ENCODE peak calls at places on chromosomes 2 and 18, in seven cellular contexts. One of them, this sample, is unnamed.

GRCh38 chr2:171652411-171652775 is 34.9 kb upstream of the DYNC1I2 start:
- DNase-seq in IMR-90: no peak
- DNase-seq in fibroblast of lung: no peak
- DNase-seq in heart left ventricle: no peak
- DNase-seq in DND-41: no peak
- DNase-seq in tibial artery: no peak
- DNase-seq in SK-N-SH: no peak
- DNase-seq in this sample: no peak

GRCh38 chr2:46072146-46072820 is 224.9 kb upstream of the EPAS1 start:
- DNase-seq in DND-41: no peak
- DNase-seq in tibial artery: no peak
- DNase-seq in heart left ventricle: no peak
- DNase-seq in SK-N-SH: no peak
- DNase-seq in fibroblast of lung: peak; percentile 52
- DNase-seq in IMR-90: peak; percentile 84
- DNase-seq in this sample: no peak

GRCh38 chr2:54519841-54520459 is 63.8 kb downstream of the SPTBN1 start:
- DNase-seq in heart left ventricle: no peak
- DNase-seq in tibial artery: no peak
- DNase-seq in SK-N-SH: no peak
- DNase-seq in IMR-90: no peak
- DNase-seq in DND-41: no peak
- DNase-seq in fibroblast of lung: no peak
- DNase-seq in this sample: no peak

GRCh38 chr2:226903179-226903578 is 67.3 kb downstream of the RHBDD1 start:
- DNase-seq in SK-N-SH: no peak
- DNase-seq in IMR-90: peak; percentile 93
- DNase-seq in heart left ventricle: no peak
- DNase-seq in tibial artery: no peak
- DNase-seq in DND-41: no peak
- DNase-seq in fibroblast of lung: peak; percentile 83
- DNase-seq in this sample: no peak

GRCh38 chr2:66665124-66665984 is 230.4 kb downstream of the MEIS1 start:
- DNase-seq in DND-41: no peak
- DNase-seq in fibroblast of lung: no peak
- DNase-seq in SK-N-SH: no peak
- DNase-seq in tibial artery: no peak
- DNase-seq in IMR-90: peak; percentile 65
- DNase-seq in heart left ventricle: no peak
- DNase-seq in this sample: no peak

GRCh38 chr18:950882-951539 is 46.3 kb downstream of the ADCYAP1 start:
- DNase-seq in heart left ventricle: no peak
- DNase-seq in fibroblast of lung: no peak
- DNase-seq in tibial artery: no peak
- DNase-seq in DND-41: no peak
- DNase-seq in IMR-90: no peak
- DNase-seq in SK-N-SH: no peak
- DNase-seq in this sample: no peak

GRCh38 chr2:152200562-152201465 is 25.3 kb upstream of the STAM2 start:
- DNase-seq in heart left ventricle: peak; percentile 92
- DNase-seq in DND-41: peak; percentile 26
- DNase-seq in tibial artery: peak; percentile 92
- DNase-seq in SK-N-SH: peak; percentile 32
- DNase-seq in fibroblast of lung: peak; percentile 96
- DNase-seq in IMR-90: peak; percentile 98
- DNase-seq in this sample: peak; percentile 94

GRCh38 chr2:46002507-46002883 is 294.7 kb upstream of the EPAS1 start:
- DNase-seq in DND-41: no peak
- DNase-seq in IMR-90: peak; percentile 79
- DNase-seq in heart left ventricle: no peak
- DNase-seq in fibroblast of lung: peak; percentile 41
- DNase-seq in SK-N-SH: no peak
- DNase-seq in tibial artery: no peak
- DNase-seq in this sample: no peak

GRCh38 chr2:161160226-161161073 is at the start of gene TANK:
- DNase-seq in IMR-90: peak; percentile 96
- DNase-seq in DND-41: peak; percentile 94
- DNase-seq in tibial artery: peak; percentile 95
- DNase-seq in SK-N-SH: peak; percentile 94
- DNase-seq in fibroblast of lung: peak; percentile 98
- DNase-seq in heart left ventricle: peak; percentile 95
- DNase-seq in this sample: peak; percentile 93

GRCh38 chr2:41718703-41719102 is 329.1 kb upstream of the PKDCC start:
- DNase-seq in DND-41: no peak
- DNase-seq in tibial artery: no peak
- DNase-seq in fibroblast of lung: no peak
- DNase-seq in heart left ventricle: no peak
- DNase-seq in SK-N-SH: no peak
- DNase-seq in IMR-90: no peak
- DNase-seq in this sample: no peak

GRCh38 chr2:24115057-24115456 is 8.1 kb downstream of the PFN4 start:
- DNase-seq in SK-N-SH: no peak
- DNase-seq in fibroblast of lung: no peak
- DNase-seq in IMR-90: peak; percentile 59
- DNase-seq in DND-41: no peak
- DNase-seq in tibial artery: no peak
- DNase-seq in heart left ventricle: no peak
- DNase-seq in this sample: no peak

GRCh38 chr2:153287109-153287801 is 191.3 kb downstream of the RPRM start:
- DNase-seq in DND-41: no peak
- DNase-seq in IMR-90: no peak
- DNase-seq in fibroblast of lung: no peak
- DNase-seq in tibial artery: no peak
- DNase-seq in heart left ventricle: no peak
- DNase-seq in SK-N-SH: peak; percentile 5
- DNase-seq in this sample: no peak
- TF ChIP-seq CTCF in DND-41: no peak
- TF ChIP-seq CTCF in IMR-90: no peak
- TF ChIP-seq CTCF in fibroblast of lung: no peak
- TF ChIP-seq CTCF in tibial artery: no peak
- TF ChIP-seq CTCF in heart left ventricle: no peak
- TF ChIP-seq CTCF in SK-N-SH: peak; percentile 12
- TF ChIP-seq CTCF in this sample: no peak

DNA sequence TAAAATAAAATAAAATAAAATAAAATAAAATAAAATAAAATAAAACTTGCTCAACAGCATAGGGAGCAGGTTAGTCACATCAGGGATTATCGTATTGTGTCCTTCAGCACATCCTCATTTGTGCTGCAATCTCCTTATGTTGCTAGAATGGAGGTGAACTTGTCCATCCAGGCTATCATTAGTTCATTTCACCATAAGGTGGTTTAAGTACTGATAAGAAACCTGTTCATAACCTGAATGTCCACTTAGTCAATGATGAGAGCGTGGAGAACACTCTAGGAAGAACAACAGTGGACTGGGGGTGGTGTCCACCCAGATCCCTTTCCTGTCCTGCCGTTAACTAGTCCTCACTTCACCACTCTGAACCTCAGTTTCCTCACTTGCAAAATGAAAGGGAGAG is 21.9 kb downstream of the DHRS9 start:
- DNase-seq in fibroblast of lung: no peak
- DNase-seq in DND-41: no peak
- DNase-seq in IMR-90: no peak
- DNase-seq in heart left ventricle: no peak
- DNase-seq in tibial artery: no peak
- DNase-seq in SK-N-SH: no peak
- DNase-seq in this sample: no peak
- H3K4me1 ChIP-seq in fibroblast of lung: no peaks in the 10 kb centered on the region
- H3K4me1 ChIP-seq in DND-41: no peaks in the 10 kb centered on the region
- H3K4me1 ChIP-seq in IMR-90: no peaks in the 10 kb centered on the region
- H3K4me1 ChIP-seq in heart left ventricle: no peaks in the 10 kb centered on the region
- H3K4me1 ChIP-seq in tibial artery: no peaks in the 10 kb centered on the region
- H3K4me1 ChIP-seq in SK-N-SH: no peaks in the 10 kb centered on the region
- H3K4me1 ChIP-seq in this sample: peaks cover 27% of the 10 kb centered on the region

GRCh38 chr2:81266106-81266505 is 961.6 kb upstream of the LRRTM1 start:
- DNase-seq in tibial artery: no peak
- DNase-seq in heart left ventricle: no peak
- DNase-seq in SK-N-SH: no peak
- DNase-seq in IMR-90: no peak
- DNase-seq in fibroblast of lung: peak; percentile 4
- DNase-seq in DND-41: no peak
- DNase-seq in this sample: no peak
- TF ChIP-seq CTCF in tibial artery: no peak
- TF ChIP-seq CTCF in heart left ventricle: no peak
- TF ChIP-seq CTCF in SK-N-SH: peak; percentile 49
- TF ChIP-seq CTCF in IMR-90: no peak
- TF ChIP-seq CTCF in fibroblast of lung: peak; percentile 31
- TF ChIP-seq CTCF in DND-41: peak; percentile 42
- TF ChIP-seq CTCF in this sample: no peak

GRCh38 chr2:197259470-197259999 is 51.0 kb downstream of the ANKRD44 start:
- DNase-seq in tibial artery: no peak
- DNase-seq in fibroblast of lung: no peak
- DNase-seq in DND-41: no peak
- DNase-seq in heart left ventricle: no peak
- DNase-seq in IMR-90: no peak
- DNase-seq in SK-N-SH: no peak
- DNase-seq in this sample: no peak
- H3K4me1 ChIP-seq in tibial artery: peaks cover 3% of the 10 kb centered on the region
- H3K4me1 ChIP-seq in fibroblast of lung: no peaks in the 10 kb centered on the region
- H3K4me1 ChIP-seq in DND-41: peaks cover 26% of the 10 kb centered on the region
- H3K4me1 ChIP-seq in heart left ventricle: no peaks in the 10 kb centered on the region
- H3K4me1 ChIP-seq in IMR-90: peaks cover 11% of the 10 kb centered on the region
- H3K4me1 ChIP-seq in SK-N-SH: peaks cover 41% of the 10 kb centered on the region
- H3K4me1 ChIP-seq in this sample: peaks cover 19% of the 10 kb centered on the region

GRCh38 chr2:174344716-174345472 is 10.1 kb downstream of the SP9 start:
- DNase-seq in IMR-90: peak; percentile 63
- DNase-seq in fibroblast of lung: peak; percentile 63
- DNase-seq in SK-N-SH: no peak
- DNase-seq in heart left ventricle: no peak
- DNase-seq in DND-41: no peak
- DNase-seq in tibial artery: no peak
- DNase-seq in this sample: no peak

GRCh38 chr2:174353004-174353403 is 18.2 kb downstream of the SP9 start:
- DNase-seq in SK-N-SH: no peak
- DNase-seq in tibial artery: no peak
- DNase-seq in heart left ventricle: no peak
- DNase-seq in IMR-90: no peak
- DNase-seq in DND-41: no peak
- DNase-seq in fibroblast of lung: no peak
- DNase-seq in this sample: no peak

GRCh38 chr2:174350593-174351181 is 15.9 kb downstream of the SP9 start:
- DNase-seq in IMR-90: no peak
- DNase-seq in tibial artery: no peak
- DNase-seq in SK-N-SH: no peak
- DNase-seq in fibroblast of lung: no peak
- DNase-seq in DND-41: no peak
- DNase-seq in heart left ventricle: no peak
- DNase-seq in this sample: no peak

GRCh38 chr2:174350018-174350417 is 15.3 kb downstream of the SP9 start:
- DNase-seq in SK-N-SH: no peak
- DNase-seq in fibroblast of lung: no peak
- DNase-seq in heart left ventricle: no peak
- DNase-seq in tibial artery: no peak
- DNase-seq in DND-41: no peak
- DNase-seq in IMR-90: peak; percentile 22
- DNase-seq in this sample: no peak
- TF ChIP-seq CTCF in SK-N-SH: peak; percentile 58
- TF ChIP-seq CTCF in fibroblast of lung: peak; percentile 53
- TF ChIP-seq CTCF in heart left ventricle: peak; percentile 35
- TF ChIP-seq CTCF in tibial artery: no peak
- TF ChIP-seq CTCF in DND-41: peak; percentile 45
- TF ChIP-seq CTCF in IMR-90: peak; percentile 42
- TF ChIP-seq CTCF in this sample: no peak

DNA sequence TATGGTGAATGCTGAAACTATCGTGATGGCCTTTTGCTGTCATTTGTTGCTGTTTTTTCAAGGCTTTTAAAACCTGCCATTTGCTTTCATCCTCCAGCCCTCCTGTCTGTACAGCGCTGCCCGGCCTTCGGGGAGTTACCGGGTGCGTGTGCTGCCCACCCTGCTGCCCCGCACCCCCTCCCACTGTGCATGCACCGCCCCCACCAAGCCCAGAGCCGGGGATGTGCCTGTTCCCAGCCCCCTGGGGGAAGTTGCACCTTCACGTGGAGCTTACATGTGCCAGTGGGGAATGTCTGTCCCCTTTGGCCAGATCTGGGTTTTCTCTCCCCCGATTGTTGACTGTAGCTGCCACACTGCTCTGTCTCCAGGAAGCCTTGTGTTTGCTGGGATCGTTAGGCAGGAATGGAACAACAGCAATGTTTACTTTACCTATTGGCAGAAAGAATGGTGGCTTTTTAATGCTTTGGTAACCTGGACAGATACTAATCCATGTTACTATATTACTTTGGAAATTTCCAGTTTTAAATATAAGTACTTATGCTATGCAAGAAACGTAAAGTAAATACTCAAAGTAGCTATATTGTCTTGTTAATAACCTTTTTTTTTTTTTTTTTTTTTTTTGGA is 64.8 kb upstream of the RBM44 start:
- DNase-seq in SK-N-SH: peak; percentile 86
- DNase-seq in DND-41: no peak
- DNase-seq in tibial artery: no peak
- DNase-seq in heart left ventricle: no peak
- DNase-seq in IMR-90: no peak
- DNase-seq in fibroblast of lung: no peak
- DNase-seq in this sample: no peak
- H3K4me1 ChIP-seq in SK-N-SH: peaks cover 34% of the 10 kb centered on the region
- H3K4me1 ChIP-seq in DND-41: no peaks in the 10 kb centered on the region
- H3K4me1 ChIP-seq in tibial artery: peaks cover 71% of the 10 kb centered on the region
- H3K4me1 ChIP-seq in heart left ventricle: peaks cover 61% of the 10 kb centered on the region
- H3K4me1 ChIP-seq in IMR-90: peaks cover 31% of the 10 kb centered on the region
- H3K4me1 ChIP-seq in fibroblast of lung: peaks cover 17% of the 10 kb centered on the region
- H3K4me1 ChIP-seq in this sample: peaks cover 79% of the 10 kb centered on the region

DNA sequence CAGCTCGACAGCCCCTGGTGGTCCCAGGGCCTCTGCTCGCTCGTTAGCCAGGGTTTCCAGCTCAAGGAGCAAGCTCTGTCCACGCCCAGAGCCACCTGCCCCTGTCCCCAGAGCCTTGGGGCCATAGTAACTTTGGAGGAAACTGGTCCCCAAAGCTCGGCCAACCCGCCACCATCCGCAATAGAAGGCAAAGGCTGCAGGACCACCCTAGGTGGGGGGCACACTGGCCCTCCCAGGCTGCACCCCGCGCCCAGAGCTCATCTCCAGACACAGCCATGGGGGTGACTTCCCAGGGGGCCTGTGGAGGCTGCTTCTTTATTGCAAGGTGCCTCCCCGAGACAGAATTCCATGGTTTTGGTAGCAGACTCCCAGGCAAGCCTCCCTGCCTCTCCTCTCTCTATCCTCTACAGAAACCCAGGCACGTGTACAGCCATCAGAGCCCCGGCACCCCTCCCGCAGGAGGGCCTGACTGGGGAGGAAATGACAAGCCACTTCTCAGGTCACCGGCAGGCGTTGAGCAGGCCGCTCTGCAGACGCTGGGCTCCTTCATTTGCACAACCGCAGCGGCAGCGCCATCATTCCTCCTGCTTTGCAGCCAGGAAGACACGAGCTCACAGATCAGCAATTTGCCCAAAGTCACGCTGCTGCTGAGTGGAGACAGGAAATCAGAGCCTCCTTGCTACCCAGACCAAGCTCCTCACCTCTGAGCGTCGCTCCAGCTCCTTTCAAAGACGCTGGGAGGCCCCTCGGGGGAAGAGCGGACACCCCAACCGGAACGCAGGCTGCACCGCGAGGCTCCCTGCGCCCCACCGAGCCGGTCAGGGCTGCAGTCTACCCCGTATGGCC is 80.2 kb downstream of the NDUFA10 start:
- DNase-seq in IMR-90: peak; percentile 44
- DNase-seq in tibial artery: peak; percentile 62
- DNase-seq in DND-41: peak; percentile 50
- DNase-seq in SK-N-SH: no peak
- DNase-seq in fibroblast of lung: peak; percentile 18
- DNase-seq in heart left ventricle: no peak
- DNase-seq in this sample: no peak
- TF ChIP-seq CTCF in IMR-90: no peak
- TF ChIP-seq CTCF in tibial artery: no peak
- TF ChIP-seq CTCF in DND-41: no peak
- TF ChIP-seq CTCF in SK-N-SH: no peak
- TF ChIP-seq CTCF in fibroblast of lung: no peak
- TF ChIP-seq CTCF in heart left ventricle: no peak
- TF ChIP-seq CTCF in this sample: no peak

GRCh38 chr2:174625031-174625430 is 27.4 kb upstream of the WIPF1 start:
- DNase-seq in DND-41: no peak
- DNase-seq in fibroblast of lung: no peak
- DNase-seq in tibial artery: no peak
- DNase-seq in IMR-90: no peak
- DNase-seq in SK-N-SH: no peak
- DNase-seq in heart left ventricle: no peak
- DNase-seq in this sample: no peak
- H3K4me1 ChIP-seq in DND-41: no peaks in the 10 kb centered on the region
- H3K4me1 ChIP-seq in fibroblast of lung: no peaks in the 10 kb centered on the region
- H3K4me1 ChIP-seq in tibial artery: peaks cover 22% of the 10 kb centered on the region
- H3K4me1 ChIP-seq in IMR-90: no peaks in the 10 kb centered on the region
- H3K4me1 ChIP-seq in SK-N-SH: peaks cover 24% of the 10 kb centered on the region
- H3K4me1 ChIP-seq in heart left ventricle: no peaks in the 10 kb centered on the region
- H3K4me1 ChIP-seq in this sample: no peaks in the 10 kb centered on the region